ENCODE peak calls at places on chromosome 21, in seven cellular contexts. One of them, this sample, is unnamed.

GRCh38 chr21:37153935-37154350 is 80.9 kb downstream of the TTC3 start:
- DNase-seq in IMR-90: peak
- DNase-seq in mesenchymal stem cell: no peak
- DNase-seq in mesendoderm: no peak
- DNase-seq in H9: no peak
- DNase-seq in trophoblast cell: peak
- DNase-seq in H1: no peak
- DNase-seq in this sample: no peak

GRCh38 chr21:22138297-22139016 is 1140.2 kb downstream of the NCAM2 start:
- DNase-seq in IMR-90: no peak
- DNase-seq in mesenchymal stem cell: no peak
- DNase-seq in mesendoderm: no peak
- DNase-seq in H9: no peak
- DNase-seq in trophoblast cell: no peak
- DNase-seq in H1: no peak
- DNase-seq in this sample: no peak

GRCh38 chr21:42924433-42924751 is 1.0 kb downstream of the ERVH48-1 start:
- DNase-seq in IMR-90: no peak
- DNase-seq in mesenchymal stem cell: no peak
- DNase-seq in mesendoderm: no peak
- DNase-seq in H9: no peak
- DNase-seq in trophoblast cell: peak
- DNase-seq in H1: no peak
- DNase-seq in this sample: no peak

GRCh38 chr21:27519357-27519756 is 552.5 kb upstream of the ADAMTS5 start:
- DNase-seq in IMR-90: peak
- DNase-seq in mesenchymal stem cell: peak
- DNase-seq in mesendoderm: no peak
- DNase-seq in H9: no peak
- DNase-seq in trophoblast cell: no peak
- DNase-seq in H1: no peak
- DNase-seq in this sample: no peak

GRCh38 chr21:27346041-27346448 is 379.2 kb upstream of the ADAMTS5 start:
- DNase-seq in IMR-90: peak
- DNase-seq in mesenchymal stem cell: peak
- DNase-seq in mesendoderm: no peak
- DNase-seq in H9: no peak
- DNase-seq in trophoblast cell: no peak
- DNase-seq in H1: no peak
- DNase-seq in this sample: no peak

GRCh38 chr21:37489553-37489952 is 123.0 kb downstream of the DYRK1A start:
- DNase-seq in IMR-90: no peak
- DNase-seq in mesenchymal stem cell: no peak
- DNase-seq in mesendoderm: no peak
- DNase-seq in H9: no peak
- DNase-seq in trophoblast cell: no peak
- DNase-seq in H1: no peak
- DNase-seq in this sample: no peak

GRCh38 chr21:43810505-43811261 is 21.3 kb downstream of the RRP1 start:
- DNase-seq in IMR-90: peak
- DNase-seq in mesenchymal stem cell: peak
- DNase-seq in mesendoderm: peak
- DNase-seq in H9: peak
- DNase-seq in trophoblast cell: peak
- DNase-seq in H1: peak
- DNase-seq in this sample: peak

GRCh38 chr21:44024895-44025353 is 12.8 kb downstream of the TRAPPC10 start:
- DNase-seq in IMR-90: peak
- DNase-seq in mesenchymal stem cell: peak
- DNase-seq in mesendoderm: peak
- DNase-seq in H9: no peak
- DNase-seq in trophoblast cell: peak
- DNase-seq in H1: no peak
- DNase-seq in this sample: no peak

GRCh38 chr21:21813295-21813694 is 815.1 kb downstream of the NCAM2 start:
- DNase-seq in IMR-90: no peak
- DNase-seq in mesenchymal stem cell: no peak
- DNase-seq in mesendoderm: no peak
- DNase-seq in H9: no peak
- DNase-seq in trophoblast cell: no peak
- DNase-seq in H1: no peak
- DNase-seq in this sample: no peak

GRCh38 chr21:41208946-41209345 is 41.0 kb downstream of the BACE2 start:
- DNase-seq in IMR-90: no peak
- DNase-seq in mesenchymal stem cell: no peak
- DNase-seq in mesendoderm: no peak
- DNase-seq in H9: no peak
- DNase-seq in trophoblast cell: no peak
- DNase-seq in H1: no peak
- DNase-seq in this sample: no peak
- H2AK5ac ChIP-seq in IMR-90: no peak
- H2AK5ac ChIP-seq in mesenchymal stem cell: no peak
- H2AK5ac ChIP-seq in mesendoderm: no peak
- H2AK5ac ChIP-seq in H9: no peak
- H2AK5ac ChIP-seq in trophoblast cell: no peak
- H2AK5ac ChIP-seq in H1: no peak
- H2AK5ac ChIP-seq in this sample: peak

GRCh38 chr21:29133796-29134195 is 3.4 kb downstream of the MAP3K7CL start:
- DNase-seq in IMR-90: no peak
- DNase-seq in mesenchymal stem cell: peak
- DNase-seq in mesendoderm: peak
- DNase-seq in H9: peak
- DNase-seq in trophoblast cell: peak
- DNase-seq in H1: no peak
- DNase-seq in this sample: no peak

GRCh38 chr21:29133241-29133640 is 2.8 kb downstream of the MAP3K7CL start:
- DNase-seq in IMR-90: no peak
- DNase-seq in mesenchymal stem cell: no peak
- DNase-seq in mesendoderm: peak
- DNase-seq in H9: no peak
- DNase-seq in trophoblast cell: peak
- DNase-seq in H1: no peak
- DNase-seq in this sample: no peak

GRCh38 chr21:29125979-29126378 is 4.5 kb upstream of the MAP3K7CL start:
- DNase-seq in IMR-90: no peak
- DNase-seq in mesenchymal stem cell: no peak
- DNase-seq in mesendoderm: no peak
- DNase-seq in H9: no peak
- DNase-seq in trophoblast cell: no peak
- DNase-seq in H1: no peak
- DNase-seq in this sample: no peak

GRCh38 chr21:29135481-29135880 is 5.0 kb downstream of the MAP3K7CL start:
- DNase-seq in IMR-90: no peak
- DNase-seq in mesenchymal stem cell: no peak
- DNase-seq in mesendoderm: no peak
- DNase-seq in H9: no peak
- DNase-seq in trophoblast cell: no peak
- DNase-seq in H1: no peak
- DNase-seq in this sample: no peak

GRCh38 chr21:29130234-29130993 is at the start of gene MAP3K7CL:
- DNase-seq in IMR-90: peak
- DNase-seq in mesenchymal stem cell: peak
- DNase-seq in mesendoderm: peak
- DNase-seq in H9: no peak
- DNase-seq in trophoblast cell: peak
- DNase-seq in H1: no peak
- DNase-seq in this sample: no peak
- H2BK5ac ChIP-seq in IMR-90: peak
- H2BK5ac ChIP-seq in mesenchymal stem cell: peak
- H2BK5ac ChIP-seq in mesendoderm: no peak
- H2BK5ac ChIP-seq in H9: no peak
- H2BK5ac ChIP-seq in trophoblast cell: no peak
- H2BK5ac ChIP-seq in H1: no peak
- H2BK5ac ChIP-seq in this sample: no peak

DNA sequence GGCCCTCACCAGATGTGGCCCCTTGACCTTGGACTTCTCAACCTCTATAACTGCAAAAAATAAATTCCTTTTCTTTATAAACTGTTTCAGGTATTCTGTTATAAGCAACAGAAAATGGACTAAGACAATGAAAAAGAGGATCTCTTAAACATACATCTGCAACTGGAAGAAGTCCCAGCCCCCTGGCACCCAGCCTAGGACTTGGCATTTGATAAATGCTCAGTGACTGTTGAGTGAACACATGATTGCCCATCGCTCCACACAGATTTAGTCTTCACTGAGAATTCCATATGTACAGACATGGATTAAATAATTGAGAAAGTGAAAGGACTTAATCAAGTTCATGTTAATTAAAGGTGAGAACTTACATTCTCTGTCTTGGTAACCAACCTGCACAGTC is 344.9 kb upstream of the RUNX1 start:
- DNase-seq in IMR-90: no peak
- DNase-seq in mesenchymal stem cell: no peak
- DNase-seq in mesendoderm: no peak
- DNase-seq in H9: no peak
- DNase-seq in trophoblast cell: no peak
- DNase-seq in H1: no peak
- DNase-seq in this sample: no peak
- H2AK5ac ChIP-seq in IMR-90: no peak
- H2AK5ac ChIP-seq in mesenchymal stem cell: no peak
- H2AK5ac ChIP-seq in mesendoderm: no peak
- H2AK5ac ChIP-seq in H9: no peak
- H2AK5ac ChIP-seq in trophoblast cell: no peak
- H2AK5ac ChIP-seq in H1: no peak
- H2AK5ac ChIP-seq in this sample: no peak

GRCh38 chr21:14095021-14095420 is 115.7 kb downstream of the LIPI start:
- DNase-seq in IMR-90: no peak
- DNase-seq in mesenchymal stem cell: no peak
- DNase-seq in mesendoderm: no peak
- DNase-seq in H9: no peak
- DNase-seq in trophoblast cell: no peak
- DNase-seq in H1: no peak
- DNase-seq in this sample: peak
- H2BK5ac ChIP-seq in IMR-90: no peak
- H2BK5ac ChIP-seq in mesenchymal stem cell: no peak
- H2BK5ac ChIP-seq in mesendoderm: no peak
- H2BK5ac ChIP-seq in H9: no peak
- H2BK5ac ChIP-seq in trophoblast cell: no peak
- H2BK5ac ChIP-seq in H1: no peak
- H2BK5ac ChIP-seq in this sample: no peak

DNA sequence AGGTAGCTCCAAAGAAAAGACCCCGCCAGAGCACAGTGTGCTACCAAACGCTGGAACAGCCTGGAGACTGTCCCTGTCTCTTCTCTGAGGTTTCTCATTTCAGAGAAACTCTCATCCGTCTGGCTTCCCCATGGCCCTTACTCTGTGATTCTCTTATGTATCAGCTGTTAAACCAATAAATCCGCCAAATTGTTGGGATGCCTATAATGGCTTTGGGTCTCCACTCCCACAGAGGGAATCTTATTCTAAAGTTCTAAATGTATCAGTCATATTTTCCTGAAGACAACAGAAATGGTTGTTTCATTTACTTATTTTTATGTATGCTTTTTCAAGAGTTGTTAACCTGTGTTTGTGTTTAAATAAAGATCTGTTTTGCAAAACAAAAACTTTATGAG is 4.0 kb downstream of the ERG start:
- DNase-seq in IMR-90: no peak
- DNase-seq in mesenchymal stem cell: no peak
- DNase-seq in mesendoderm: no peak
- DNase-seq in H9: no peak
- DNase-seq in trophoblast cell: no peak
- DNase-seq in H1: no peak
- DNase-seq in this sample: no peak
- H2AK5ac ChIP-seq in IMR-90: no peak
- H2AK5ac ChIP-seq in mesenchymal stem cell: no peak
- H2AK5ac ChIP-seq in mesendoderm: no peak
- H2AK5ac ChIP-seq in H9: no peak
- H2AK5ac ChIP-seq in trophoblast cell: no peak
- H2AK5ac ChIP-seq in H1: no peak
- H2AK5ac ChIP-seq in this sample: no peak

GRCh38 chr21:31552826-31553225 is 106.7 kb upstream of the SOD1 start:
- DNase-seq in IMR-90: no peak
- DNase-seq in mesenchymal stem cell: no peak
- DNase-seq in mesendoderm: no peak
- DNase-seq in H9: no peak
- DNase-seq in trophoblast cell: no peak
- DNase-seq in H1: no peak
- DNase-seq in this sample: no peak

GRCh38 chr21:31555741-31556191 is 103.7 kb upstream of the SOD1 start:
- DNase-seq in IMR-90: no peak
- DNase-seq in mesenchymal stem cell: no peak
- DNase-seq in mesendoderm: peak
- DNase-seq in H9: peak
- DNase-seq in trophoblast cell: no peak
- DNase-seq in H1: peak
- DNase-seq in this sample: peak

GRCh38 chr21:31554511-31555022 is 104.9 kb upstream of the SOD1 start:
- DNase-seq in IMR-90: peak
- DNase-seq in mesenchymal stem cell: peak
- DNase-seq in mesendoderm: peak
- DNase-seq in H9: peak
- DNase-seq in trophoblast cell: peak
- DNase-seq in H1: no peak
- DNase-seq in this sample: peak

GRCh38 chr21:31553926-31554325 is 105.6 kb upstream of the SOD1 start:
- DNase-seq in IMR-90: no peak
- DNase-seq in mesenchymal stem cell: no peak
- DNase-seq in mesendoderm: peak
- DNase-seq in H9: no peak
- DNase-seq in trophoblast cell: no peak
- DNase-seq in H1: no peak
- DNase-seq in this sample: no peak

GRCh38 chr21:31553461-31553860 is 106.0 kb upstream of the SOD1 start:
- DNase-seq in IMR-90: no peak
- DNase-seq in mesenchymal stem cell: no peak
- DNase-seq in mesendoderm: no peak
- DNase-seq in H9: no peak
- DNase-seq in trophoblast cell: peak
- DNase-seq in H1: no peak
- DNase-seq in this sample: no peak
- H2BK5ac ChIP-seq in IMR-90: no peak
- H2BK5ac ChIP-seq in mesenchymal stem cell: no peak
- H2BK5ac ChIP-seq in mesendoderm: peak
- H2BK5ac ChIP-seq in H9: no peak
- H2BK5ac ChIP-seq in trophoblast cell: no peak
- H2BK5ac ChIP-seq in H1: peak
- H2BK5ac ChIP-seq in this sample: peak

GRCh38 chr21:33754493-33754892 is 112.2 kb downstream of the ITSN1 start:
- DNase-seq in IMR-90: no peak
- DNase-seq in mesenchymal stem cell: no peak
- DNase-seq in mesendoderm: no peak
- DNase-seq in H9: no peak
- DNase-seq in trophoblast cell: no peak
- DNase-seq in H1: no peak
- DNase-seq in this sample: no peak
- H2AK5ac ChIP-seq in IMR-90: peak
- H2AK5ac ChIP-seq in mesenchymal stem cell: no peak
- H2AK5ac ChIP-seq in mesendoderm: no peak
- H2AK5ac ChIP-seq in H9: no peak
- H2AK5ac ChIP-seq in trophoblast cell: no peak
- H2AK5ac ChIP-seq in H1: no peak
- H2AK5ac ChIP-seq in this sample: no peak

This sample was measured in neuronal stem cell.